ENCODE peak calls at places on chromosomes 3 and 15, in five cellular contexts. S is AG08395; F is NCI-H1092 treated with DMSO at 0.1 percent for 48 hours; Y is activated naive CD4-positive, alpha-beta T cell treated with anti-CD3 and anti-CD28 coated beads for 36 hours; J is CD4-positive, alpha-beta T cell. T is an unnamed sample.
A peak's percentile ranks its signal among the peaks of the same experiment; 100 is the strongest.

GRCh38 chr3:134374791-134375541 is 719 bp upstream of the AMOTL2 start:
- DNase-seq in Y (no peak), F (peak; percentile 79), S (peak; percentile 64), J (no peak), T (no peak)

GRCh38 chr3:15361494-15362214 is 29.3 kb upstream of the SH3BP5 start:
- DNase-seq in S (peak; percentile 26), F (no peak), J (no peak), Y (peak; percentile 86), T (peak; percentile 36)

GRCh38 chr3:149247929-149248691 is 26.5 kb upstream of the CP start:
- DNase-seq in J (no peak), F (no peak), Y (peak; percentile 48), S (no peak), T (no peak)

GRCh38 chr3:60841355-60841754 is 409.9 kb downstream of the FHIT start:
- DNase-seq in S (no peak), F (no peak), Y (no peak), J (no peak), T (no peak)

GRCh38 chr3:107810195-107811071 is 280.4 kb downstream of the CD47 start:
- DNase-seq in F (no peak), Y (no peak), S (no peak), J (no peak), T (no peak)

GRCh38 chr3:111547645-111548044 is 5.6 kb downstream of the CD96 start:
- DNase-seq in Y (peak; percentile 74), F (no peak), S (no peak), J (peak; percentile 63), T (peak; percentile 40)

GRCh38 chr15:40420793-40421192 is 15.2 kb downstream of the IVD start:
- DNase-seq in F (no peak), J (no peak), Y (no peak), S (no peak), T (no peak)

GRCh38 chr3:53273271-53273670 is 17.4 kb upstream of the TKT start:
- DNase-seq in Y (no peak), F (no peak), S (no peak), J (no peak), T (no peak)

GRCh38 chr15:32643907-32644445 is 2.5 kb downstream of the SCG5 start:
- DNase-seq in S (no peak), Y (no peak), J (no peak), F (no peak), T (no peak)

GRCh38 chr3:45545476-45545875 is 49.1 kb upstream of the LIMD1 start:
- DNase-seq in S (peak; percentile 71), J (no peak), F (no peak), Y (no peak), T (no peak)

GRCh38 chr3:24388611-24389010 is 106.0 kb downstream of the THRB start:
- DNase-seq in S (no peak), Y (no peak), J (no peak), F (no peak), T (no peak)

GRCh38 chr3:166123088-166123487 is 285.9 kb upstream of the BCHE start:
- DNase-seq in J (no peak), F (no peak), Y (no peak), S (no peak), T (no peak)

GRCh38 chr15:36885709-36886108 is 214.6 kb downstream of the MEIS2 start:
- DNase-seq in F (no peak), S (no peak), J (no peak), Y (no peak), T (no peak)

GRCh38 chr3:171842864-171843511 is at the start of gene TMEM212:
- DNase-seq in Y (no peak), F (no peak), S (peak; percentile 23), J (no peak), T (no peak)

GRCh38 chr15:33547876-33548275 is 237.1 kb downstream of the RYR3 start:
- DNase-seq in Y (peak; percentile 30), J (no peak), S (peak; percentile 22), F (no peak), T (no peak)

GRCh38 chr3:17473761-17474160 is 268.7 kb downstream of the TBC1D5 start:
- DNase-seq in Y (no peak), S (peak; percentile 3), F (no peak), J (no peak), T (no peak)

GRCh38 chr3:138417559-138417982 is 16.8 kb upstream of the ESYT3 start:
- DNase-seq in J (peak; percentile 42), S (peak; percentile 89), Y (peak; percentile 86), F (peak; percentile 77), T (peak; percentile 36)

T was measured in activated T-helper 2 cell treated with anti-CD3 and anti-CD28 coated beads, Interferon-gamma antibody, Interleukin-2, Interleukin-4, amounts not matched to agents 10 μg/mL and 5 μg/mL and 100 μg/mL, durations not matched to agents 14 hours and 24 hours and 36 hours.